ENCODE peak calls at places on chromosomes 3 and 15, in four cellular contexts. S is body of pancreas; P is CD8-positive, alpha-beta T cell; J is psoas muscle. F is an unnamed sample.

GRCh38 chr15:27492021-27492621 is 521.1 kb downstream of the GABRG3 start:
- DNase-seq in S (no peak), J (no peak), P (no peak), F (no peak)

GRCh38 chr3:138348107-138348949 is at the start of gene MRAS:
- DNase-seq in P (no peak), J (peak; percentile 92), S (peak; percentile 85), F (peak; percentile 29)

GRCh38 chr3:8962226-8962861 is 928 bp downstream of the RAD18 start:
- DNase-seq in S (no peak), P (no peak), J (no peak), F (no peak)

GRCh38 chr3:119911748-119912147 is 129.8 kb downstream of the NR1I2 start:
- DNase-seq in J (no peak), P (no peak), S (no peak), F (no peak)

GRCh38 chr15:38374024-38374423 is 79.9 kb upstream of the FAM98B start:
- DNase-seq in P (no peak), J (no peak), S (no peak), F (no peak)

GRCh38 chr3:72791132-72791531 is 57.1 kb downstream of the SHQ1 start:
- DNase-seq in P (no peak), S (no peak), J (no peak), F (no peak)

GRCh38 chr3:123584284-123584987 is 417 bp downstream of the HACD2 start:
- DNase-seq in S (peak; percentile 78), J (peak; percentile 78), P (no peak), F (peak; percentile 14)

GRCh38 chr3:119703900-119704531 is 1.2 kb downstream of the CFAP91 start:
- DNase-seq in P (no peak), J (no peak), S (no peak), F (no peak)

GRCh38 chr3:99789322-99789721 is 28.3 kb upstream of the CMSS1 start:
- DNase-seq in S (peak; percentile 36), P (no peak), J (no peak), F (no peak)

GRCh38 chr15:36373549-36373948 is 205.9 kb upstream of the CDIN1 start:
- DNase-seq in P (no peak), S (no peak), J (no peak), F (no peak)

GRCh38 chr3:24167468-24167867 is 222.4 kb downstream of the NR1D2 start:
- DNase-seq in P (no peak), S (no peak), J (no peak), F (no peak)

GRCh38 chr3:163474766-163475165 is 1603.5 kb downstream of the SI start:
- DNase-seq in S (no peak), P (no peak), J (no peak), F (no peak)

GRCh38 chr3:52498134-52499054 is 3.3 kb downstream of the STAB1 start:
- DNase-seq in P (no peak), S (no peak), J (peak; percentile 73), F (no peak)

GRCh38 chr3:124282751-124283643 is 291.1 kb upstream of the ROPN1 start:
- DNase-seq in S (no peak), P (no peak), J (no peak), F (no peak)

GRCh38 chr3:154074966-154075365 is 46.2 kb upstream of the ARHGEF26 start:
- DNase-seq in P (no peak), J (no peak), S (no peak), F (no peak)

GRCh38 chr3:154071154-154071553 is 50.0 kb upstream of the ARHGEF26 start:
- DNase-seq in J (no peak), P (no peak), S (no peak), F (no peak)
- H3K4me3 ChIP-seq in J (no peak overlapping the region), P (no peak overlapping the region), S (no peak overlapping the region), F (no peak overlapping the region)

GRCh38 chr3:185934726-185935464 is 2.9 kb downstream of the TRA2B start:
- DNase-seq in P (no peak), S (no peak), J (no peak), F (no peak)

GRCh38 chr3:185931777-185932176 is 6.0 kb downstream of the TRA2B start:
- DNase-seq in P (no peak), S (no peak), J (no peak), F (no peak)

GRCh38 chr3:185935465-185936263 is 2.1 kb downstream of the TRA2B start:
- DNase-seq in J (no peak), S (no peak), P (no peak), F (no peak)

GRCh38 chr3:185932213-185932612 is 5.6 kb downstream of the TRA2B start:
- DNase-seq in S (no peak), P (no peak), J (no peak), F (no peak)

GRCh38 chr3:185933374-185933950 is 4.4 kb downstream of the TRA2B start:
- DNase-seq in S (no peak), J (no peak), P (no peak), F (no peak)
- H3K4me1 ChIP-seq in S (peaks cover 74% of the 10 kb centered on the region), J (peaks cover 61% of the 10 kb centered on the region), P (peaks cover 52% of the 10 kb centered on the region), F (peaks cover 52% of the 10 kb centered on the region)

GRCh38 chr3:117557008-117557407 is 847.4 kb downstream of the TUSC7 start:
- DNase-seq in J (no peak), S (no peak), P (no peak), F (no peak)
- H3K4me3 ChIP-seq in J (no peak overlapping the region), S (no peak overlapping the region), P (no peak overlapping the region), F (no peak overlapping the region)

GRCh38 chr15:81295466-81296145 is 28.3 kb downstream of the STARD5 start:
- DNase-seq in S (no peak), J (no peak), P (no peak), F (no peak)
- H3K4me1 ChIP-seq in S (no peaks in the 10 kb centered on the region), J (no peaks in the 10 kb centered on the region), P (peaks cover 59% of the 10 kb centered on the region), F (peaks cover 57% of the 10 kb centered on the region)

GRCh38 chr3:71458895-71459294 is 124.6 kb downstream of the FOXP1 start:
- DNase-seq in P (no peak), J (no peak), S (no peak), F (no peak)

GRCh38 chr3:71454513-71455423 is 128.8 kb downstream of the FOXP1 start:
- DNase-seq in S (no peak), P (no peak), J (no peak), F (no peak)

GRCh38 chr3:71453822-71454512 is 129.6 kb downstream of the FOXP1 start:
- DNase-seq in P (no peak), J (no peak), S (peak; percentile 24), F (peak; percentile 42)

GRCh38 chr3:71456826-71457225 is 126.7 kb downstream of the FOXP1 start:
- DNase-seq in P (no peak), S (no peak), J (no peak), F (no peak)

GRCh38 chr3:71456155-71456554 is 127.4 kb downstream of the FOXP1 start:
- DNase-seq in P (no peak), J (no peak), S (no peak), F (peak; percentile 65)
- H3K4me3 ChIP-seq in P (peak overlapping the region; percentile 32), J (no peak overlapping the region), S (no peak overlapping the region), F (peak overlapping the region; percentile 23)

DNA sequence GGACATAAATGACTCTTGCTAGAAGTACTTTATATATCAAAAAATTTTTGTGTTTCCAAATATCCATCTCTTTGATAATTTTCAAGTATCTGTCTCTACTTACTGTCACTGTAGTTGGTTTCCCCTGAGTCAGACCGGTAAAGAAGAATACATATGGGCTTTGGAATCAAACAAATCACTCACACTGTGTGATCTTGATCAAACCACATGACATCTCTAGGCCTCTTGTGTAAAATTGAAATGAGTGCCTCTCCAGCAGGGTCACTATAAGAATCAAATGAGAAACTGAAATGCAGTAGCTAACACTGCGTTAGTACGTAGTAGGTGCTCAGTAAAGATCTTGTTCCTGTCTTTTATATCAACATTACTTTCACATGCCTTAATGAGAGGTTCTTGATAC is 314.6 kb upstream of the STT3B start:
- DNase-seq in S (no peak), P (no peak), J (no peak), F (no peak)
- H3K4me1 ChIP-seq in S (no peaks in the 10 kb centered on the region), P (peaks cover 57% of the 10 kb centered on the region), J (no peaks in the 10 kb centered on the region), F (peaks cover 69% of the 10 kb centered on the region)

F was measured in naive thymus-derived CD4-positive, alpha-beta T cell.